ENCODE peak calls at places on chromosomes 6 and 20, in seven cellular contexts. One of them, this sample, is unnamed. For H3K36me3, the result is how much of the 10 kb centered on the place peaks cover.

GRCh38 chr6:170279977-170280688 is 10.7 kb downstream of the DLL1 start:
- DNase-seq in GM23248: peak
- DNase-seq in neuronal stem cell: no peak
- DNase-seq in heart right ventricle: peak
- DNase-seq in RWPE2: peak
- DNase-seq in left ventricle myocardium inferior: peak
- DNase-seq in PC-9: peak
- DNase-seq in this sample: no peak

GRCh38 chr20:10611357-10611756 is 62.4 kb downstream of the JAG1 start:
- DNase-seq in GM23248: peak
- DNase-seq in neuronal stem cell: no peak
- DNase-seq in heart right ventricle: peak
- DNase-seq in RWPE2: no peak
- DNase-seq in left ventricle myocardium inferior: peak
- DNase-seq in PC-9: no peak
- DNase-seq in this sample: no peak

GRCh38 chr6:132867055-132867454 is 52.7 kb downstream of the RPS12 start:
- DNase-seq in GM23248: no peak
- DNase-seq in neuronal stem cell: no peak
- DNase-seq in heart right ventricle: no peak
- DNase-seq in RWPE2: no peak
- DNase-seq in left ventricle myocardium inferior: no peak
- DNase-seq in PC-9: no peak
- DNase-seq in this sample: no peak

GRCh38 chr6:75863001-75863400 is 114.0 kb downstream of the MYO6 start:
- DNase-seq in GM23248: no peak
- DNase-seq in neuronal stem cell: no peak
- DNase-seq in heart right ventricle: no peak
- DNase-seq in RWPE2: no peak
- DNase-seq in left ventricle myocardium inferior: no peak
- DNase-seq in PC-9: no peak
- DNase-seq in this sample: no peak

GRCh38 chr6:100344761-100345160 is 120.0 kb downstream of the SIM1 start:
- DNase-seq in GM23248: peak
- DNase-seq in neuronal stem cell: no peak
- DNase-seq in heart right ventricle: no peak
- DNase-seq in RWPE2: no peak
- DNase-seq in left ventricle myocardium inferior: no peak
- DNase-seq in PC-9: no peak
- DNase-seq in this sample: no peak

GRCh38 chr20:62222266-62222850 is 2.3 kb upstream of the HRH3 start:
- DNase-seq in GM23248: no peak
- DNase-seq in neuronal stem cell: no peak
- DNase-seq in heart right ventricle: no peak
- DNase-seq in RWPE2: no peak
- DNase-seq in left ventricle myocardium inferior: no peak
- DNase-seq in PC-9: no peak
- DNase-seq in this sample: no peak

GRCh38 chr20:4592316-4593148 is 129.2 kb upstream of the PRND start:
- DNase-seq in GM23248: peak
- DNase-seq in neuronal stem cell: peak
- DNase-seq in heart right ventricle: peak
- DNase-seq in RWPE2: no peak
- DNase-seq in left ventricle myocardium inferior: peak
- DNase-seq in PC-9: peak
- DNase-seq in this sample: no peak

GRCh38 chr6:114735118-114735730 is 392.4 kb upstream of the HS3ST5 start:
- DNase-seq in GM23248: no peak
- DNase-seq in neuronal stem cell: no peak
- DNase-seq in heart right ventricle: no peak
- DNase-seq in RWPE2: no peak
- DNase-seq in left ventricle myocardium inferior: no peak
- DNase-seq in PC-9: no peak
- DNase-seq in this sample: peak

GRCh38 chr6:37171141-37171969 is 1.4 kb downstream of the PIM1 start:
- DNase-seq in GM23248: peak
- DNase-seq in neuronal stem cell: peak
- DNase-seq in heart right ventricle: peak
- DNase-seq in RWPE2: peak
- DNase-seq in left ventricle myocardium inferior: peak
- DNase-seq in PC-9: peak
- DNase-seq in this sample: no peak

GRCh38 chr6:46014054-46014453 is 1.6 kb downstream of the CLIC5 start:
- DNase-seq in GM23248: no peak
- DNase-seq in neuronal stem cell: no peak
- DNase-seq in heart right ventricle: no peak
- DNase-seq in RWPE2: no peak
- DNase-seq in left ventricle myocardium inferior: no peak
- DNase-seq in PC-9: no peak
- DNase-seq in this sample: no peak

GRCh38 chr6:82178759-82179112 is 68.8 kb downstream of the IBTK start:
- DNase-seq in GM23248: peak
- DNase-seq in neuronal stem cell: no peak
- DNase-seq in heart right ventricle: no peak
- DNase-seq in RWPE2: no peak
- DNase-seq in left ventricle myocardium inferior: no peak
- DNase-seq in PC-9: no peak
- DNase-seq in this sample: no peak

GRCh38 chr6:168134399-168135201 is 55.6 kb upstream of the FRMD1 start:
- DNase-seq in GM23248: no peak
- DNase-seq in neuronal stem cell: no peak
- DNase-seq in heart right ventricle: no peak
- DNase-seq in RWPE2: no peak
- DNase-seq in left ventricle myocardium inferior: no peak
- DNase-seq in PC-9: no peak
- DNase-seq in this sample: no peak

GRCh38 chr20:37315293-37316110 is 26.0 kb downstream of the MANBAL start:
- DNase-seq in GM23248: peak
- DNase-seq in neuronal stem cell: no peak
- DNase-seq in heart right ventricle: peak
- DNase-seq in RWPE2: peak
- DNase-seq in left ventricle myocardium inferior: peak
- DNase-seq in PC-9: no peak
- DNase-seq in this sample: no peak

GRCh38 chr20:37314617-37315292 is 25.3 kb downstream of the MANBAL start:
- DNase-seq in GM23248: peak
- DNase-seq in neuronal stem cell: no peak
- DNase-seq in heart right ventricle: peak
- DNase-seq in RWPE2: peak
- DNase-seq in left ventricle myocardium inferior: peak
- DNase-seq in PC-9: no peak
- DNase-seq in this sample: no peak

GRCh38 chr20:37311710-37312355 is 22.4 kb downstream of the MANBAL start:
- DNase-seq in GM23248: peak
- DNase-seq in neuronal stem cell: no peak
- DNase-seq in heart right ventricle: no peak
- DNase-seq in RWPE2: no peak
- DNase-seq in left ventricle myocardium inferior: no peak
- DNase-seq in PC-9: no peak
- DNase-seq in this sample: no peak

GRCh38 chr20:37314099-37314498 is 24.6 kb downstream of the MANBAL start:
- DNase-seq in GM23248: no peak
- DNase-seq in neuronal stem cell: no peak
- DNase-seq in heart right ventricle: no peak
- DNase-seq in RWPE2: peak
- DNase-seq in left ventricle myocardium inferior: no peak
- DNase-seq in PC-9: no peak
- DNase-seq in this sample: no peak

DNA sequence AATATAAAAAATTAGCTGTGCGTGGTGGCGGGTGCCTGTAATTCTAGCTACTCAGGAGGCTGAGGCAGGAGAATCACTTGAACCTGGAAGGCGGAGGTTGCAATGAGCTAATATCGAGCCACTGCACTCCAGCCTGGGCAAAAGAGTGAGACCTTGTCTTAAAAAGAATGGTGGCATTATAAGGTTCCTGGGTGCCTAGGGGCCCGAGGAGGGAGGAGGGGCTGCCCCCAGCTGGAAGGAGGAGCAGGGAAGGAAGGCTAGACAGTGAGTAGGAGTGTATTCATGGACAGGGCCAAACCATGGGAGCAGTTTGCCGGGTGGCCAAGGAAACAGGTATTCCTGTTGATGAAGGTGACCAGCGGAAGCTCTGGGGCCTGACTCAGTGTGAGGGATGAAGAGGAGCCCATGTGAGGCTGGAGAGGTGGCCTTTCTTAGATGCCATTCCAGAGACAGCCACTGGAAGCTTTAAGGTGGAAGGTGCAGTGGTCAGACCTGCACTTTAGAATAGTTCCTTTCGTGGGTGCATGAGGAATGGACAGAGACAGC is 24.2 kb downstream of the MANBAL start:
- DNase-seq in GM23248: no peak
- DNase-seq in neuronal stem cell: no peak
- DNase-seq in heart right ventricle: no peak
- DNase-seq in RWPE2: peak
- DNase-seq in left ventricle myocardium inferior: no peak
- DNase-seq in PC-9: no peak
- DNase-seq in this sample: no peak
- H3K36me3 ChIP-seq in GM23248: under half
- H3K36me3 ChIP-seq in neuronal stem cell: under half
- H3K36me3 ChIP-seq in heart right ventricle: half or more
- H3K36me3 ChIP-seq in RWPE2: half or more
- H3K36me3 ChIP-seq in left ventricle myocardium inferior: under half
- H3K36me3 ChIP-seq in PC-9: under half
- H3K36me3 ChIP-seq in this sample: under half

DNA sequence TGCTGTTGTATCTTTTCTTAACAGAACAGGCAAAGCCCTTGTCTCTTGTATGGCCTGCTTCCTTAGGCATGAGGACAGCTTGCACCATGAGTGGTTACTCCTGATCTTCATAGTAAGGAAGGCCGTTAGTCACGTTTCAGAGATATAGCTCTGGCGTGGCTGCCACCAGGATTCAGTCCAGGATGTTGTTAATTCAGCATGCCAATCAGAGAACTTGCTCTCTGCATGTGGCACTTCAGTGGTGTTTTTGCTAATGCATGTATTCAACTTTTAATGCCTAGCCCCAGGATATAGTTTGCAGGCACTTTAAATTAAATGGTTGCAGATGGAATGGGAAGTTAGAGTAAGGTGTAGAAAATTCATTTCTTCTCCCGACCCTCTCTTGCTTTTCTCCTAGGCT is 20.0 kb downstream of the ARFGEF2 start:
- DNase-seq in GM23248: no peak
- DNase-seq in neuronal stem cell: no peak
- DNase-seq in heart right ventricle: no peak
- DNase-seq in RWPE2: peak
- DNase-seq in left ventricle myocardium inferior: no peak
- DNase-seq in PC-9: no peak
- DNase-seq in this sample: no peak
- H3K36me3 ChIP-seq in GM23248: under half
- H3K36me3 ChIP-seq in neuronal stem cell: under half
- H3K36me3 ChIP-seq in heart right ventricle: half or more
- H3K36me3 ChIP-seq in RWPE2: half or more
- H3K36me3 ChIP-seq in left ventricle myocardium inferior: under half
- H3K36me3 ChIP-seq in PC-9: under half
- H3K36me3 ChIP-seq in this sample: under half

DNA sequence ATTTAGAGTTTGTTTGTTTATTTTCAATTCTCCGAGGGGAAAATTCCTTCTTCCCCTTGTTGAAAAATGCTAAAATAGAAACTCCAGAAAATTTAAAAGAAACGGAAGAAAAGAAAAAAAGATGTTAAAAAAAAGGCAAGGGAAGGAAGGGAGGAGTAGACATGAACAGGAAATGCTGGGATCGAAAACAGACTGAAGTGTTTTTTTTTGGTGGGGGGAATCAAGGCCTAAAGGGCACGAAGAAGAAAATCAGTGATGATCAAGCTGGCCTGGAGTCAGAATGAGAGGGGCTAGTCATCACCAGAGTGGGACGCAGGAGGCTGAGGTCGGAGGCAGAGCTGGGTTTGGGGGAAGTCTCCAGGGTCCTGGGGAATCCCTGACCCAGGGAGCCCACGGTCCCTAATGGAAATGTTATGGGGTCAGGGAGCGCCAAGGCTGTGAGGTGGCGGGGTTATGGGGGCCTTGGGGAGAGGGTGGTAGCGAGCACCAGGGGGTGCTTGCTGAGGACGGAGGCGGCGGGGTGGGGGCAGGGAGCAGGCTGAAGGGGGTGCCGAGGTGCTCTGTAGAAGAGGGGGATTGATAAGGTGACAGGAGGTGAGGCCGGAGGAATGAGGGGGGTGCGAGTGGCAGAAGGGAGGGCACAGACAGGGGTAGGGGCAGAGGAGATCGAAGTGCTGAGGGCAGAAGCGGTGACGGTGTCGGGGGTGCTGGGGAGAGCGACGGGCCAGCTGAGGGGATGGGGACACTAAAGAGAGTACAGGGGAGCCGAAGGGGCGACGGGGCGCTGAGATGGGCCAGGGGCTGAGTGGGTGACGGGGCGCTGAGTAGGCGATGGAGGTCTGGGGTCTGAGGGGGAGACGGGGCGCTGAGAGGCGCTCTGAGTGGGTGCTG is 717 bp downstream of the ZNFX1 start:
- DNase-seq in GM23248: peak
- DNase-seq in neuronal stem cell: no peak
- DNase-seq in heart right ventricle: peak
- DNase-seq in RWPE2: no peak
- DNase-seq in left ventricle myocardium inferior: peak
- DNase-seq in PC-9: no peak
- DNase-seq in this sample: no peak
- H3K36me3 ChIP-seq in GM23248: under half
- H3K36me3 ChIP-seq in neuronal stem cell: under half
- H3K36me3 ChIP-seq in heart right ventricle: half or more
- H3K36me3 ChIP-seq in RWPE2: half or more
- H3K36me3 ChIP-seq in left ventricle myocardium inferior: half or more
- H3K36me3 ChIP-seq in PC-9: half or more
- H3K36me3 ChIP-seq in this sample: under half

GRCh38 chr20:38004416-38004815 is 28.8 kb downstream of the TTI1 start:
- DNase-seq in GM23248: no peak
- DNase-seq in neuronal stem cell: no peak
- DNase-seq in heart right ventricle: no peak
- DNase-seq in RWPE2: no peak
- DNase-seq in left ventricle myocardium inferior: no peak
- DNase-seq in PC-9: no peak
- DNase-seq in this sample: no peak

GRCh38 chr20:38008233-38008944 is 24.9 kb downstream of the TTI1 start:
- DNase-seq in GM23248: no peak
- DNase-seq in neuronal stem cell: no peak
- DNase-seq in heart right ventricle: no peak
- DNase-seq in RWPE2: no peak
- DNase-seq in left ventricle myocardium inferior: no peak
- DNase-seq in PC-9: no peak
- DNase-seq in this sample: no peak

GRCh38 chr20:38012332-38012731 is 20.9 kb downstream of the TTI1 start:
- DNase-seq in GM23248: no peak
- DNase-seq in neuronal stem cell: no peak
- DNase-seq in heart right ventricle: no peak
- DNase-seq in RWPE2: no peak
- DNase-seq in left ventricle myocardium inferior: no peak
- DNase-seq in PC-9: no peak
- DNase-seq in this sample: no peak

GRCh38 chr20:38005866-38006265 is 27.4 kb downstream of the TTI1 start:
- DNase-seq in GM23248: no peak
- DNase-seq in neuronal stem cell: no peak
- DNase-seq in heart right ventricle: no peak
- DNase-seq in RWPE2: no peak
- DNase-seq in left ventricle myocardium inferior: no peak
- DNase-seq in PC-9: no peak
- DNase-seq in this sample: no peak

DNA sequence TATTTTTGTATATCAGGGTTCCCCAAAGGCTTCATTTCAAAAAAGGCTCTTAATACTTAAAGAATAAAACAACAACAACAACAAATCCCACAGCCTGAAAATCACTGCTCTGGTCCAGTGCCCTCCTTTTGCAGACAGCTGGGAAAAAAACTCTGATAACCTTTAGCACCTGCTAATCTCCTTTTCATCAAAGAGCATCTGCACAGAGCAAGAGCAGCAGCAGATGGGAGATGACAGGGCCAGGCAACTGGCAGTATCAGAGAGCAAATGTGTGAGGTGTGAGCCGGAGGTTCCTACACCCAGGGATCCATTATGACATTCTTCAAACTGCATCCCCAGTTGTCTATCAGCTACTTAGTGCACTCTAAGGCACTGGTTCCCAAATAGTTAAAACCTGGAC is 25.7 kb downstream of the TTI1 start:
- DNase-seq in GM23248: no peak
- DNase-seq in neuronal stem cell: no peak
- DNase-seq in heart right ventricle: no peak
- DNase-seq in RWPE2: no peak
- DNase-seq in left ventricle myocardium inferior: no peak
- DNase-seq in PC-9: no peak
- DNase-seq in this sample: no peak
- H3K36me3 ChIP-seq in GM23248: under half
- H3K36me3 ChIP-seq in neuronal stem cell: under half
- H3K36me3 ChIP-seq in heart right ventricle: half or more
- H3K36me3 ChIP-seq in RWPE2: half or more
- H3K36me3 ChIP-seq in left ventricle myocardium inferior: under half
- H3K36me3 ChIP-seq in PC-9: under half
- H3K36me3 ChIP-seq in this sample: under half